ENCODE peak calls at places on chromosome 9, in eight cellular contexts. C is IMR-90, R is mammary epithelial cell, D is SK-N-SH, M is neural progenitor cell, K is colonic mucosa, P is trophoblast cell, O is K562. U is an unnamed sample.

GRCh38 chr9:107276966-107277710 is 5.9 kb upstream of the RAD23B start:
- DNase-seq in C (peak), M (no peak), K (no peak), R (no peak), P (peak), D (no peak), O (no peak), U (no peak)

GRCh38 chr9:89425921-89426388 is 72.0 kb downstream of the SEMA4D start:
- DNase-seq in D (no peak), R (no peak), P (no peak), O (no peak), C (no peak), M (no peak), K (no peak), U (no peak)

GRCh38 chr9:4994166-4994890 is 9.3 kb downstream of the JAK2 start:
- DNase-seq in P (no peak), K (no peak), D (no peak), M (no peak), R (no peak), C (no peak), O (no peak), U (no peak)

GRCh38 chr9:35960029-35960655 is 2.2 kb upstream of the OR2S2 start:
- DNase-seq in M (no peak), C (peak), K (peak), R (no peak), P (no peak), O (no peak), D (no peak), U (peak)

GRCh38 chr9:115668506-115668905 is 485.1 kb upstream of the PAPPA start:
- DNase-seq in P (peak), R (peak), O (no peak), D (no peak), M (no peak), C (peak), K (no peak), U (peak)

GRCh38 chr9:16561121-16561520 is 309.3 kb downstream of the BNC2 start:
- DNase-seq in M (no peak), P (no peak), O (no peak), C (no peak), D (no peak), K (no peak), R (no peak), U (no peak)

GRCh38 chr9:133489253-133490190 is 10.6 kb upstream of the SLC2A6 start:
- DNase-seq in O (no peak), M (no peak), D (no peak), R (no peak), C (peak), K (no peak), P (no peak), U (peak)

GRCh38 chr9:131676431-131676972 is 63.4 kb downstream of the RAPGEF1 start:
- DNase-seq in O (no peak), M (no peak), R (no peak), D (no peak), K (no peak), P (no peak), C (no peak), U (no peak)

GRCh38 chr9:133128152-133128551 is 7.1 kb upstream of the RALGDS start:
- DNase-seq in C (no peak), D (no peak), R (no peak), P (no peak), K (no peak), M (no peak), O (no peak), U (no peak)

GRCh38 chr9:127776195-127776918 is 2.1 kb downstream of the SH2D3C start:
- DNase-seq in C (no peak), M (peak), P (no peak), D (peak), R (no peak), K (peak), O (peak), U (no peak)

GRCh38 chr9:127644428-127644827 is 32.4 kb downstream of the STXBP1 start:
- DNase-seq in M (no peak), C (no peak), D (no peak), O (no peak), R (no peak), K (no peak), P (no peak), U (no peak)

GRCh38 chr9:21316860-21317259 is 11.7 kb upstream of the IFNA5 start:
- DNase-seq in R (peak), D (no peak), M (no peak), C (no peak), K (no peak), O (no peak), P (no peak), U (no peak)

GRCh38 chr9:91192379-91192775 is 169.3 kb downstream of the AUH start:
- DNase-seq in O (no peak), K (no peak), D (no peak), R (no peak), M (no peak), C (peak), P (no peak), U (peak)

GRCh38 chr9:127149010-127149409 is 26.6 kb upstream of the ANGPTL2 start:
- DNase-seq in C (no peak), M (no peak), P (no peak), R (no peak), K (no peak), D (no peak), O (no peak), U (no peak)

GRCh38 chr9:21831841-21832509 is 29.5 kb downstream of the MTAP start:
- DNase-seq in C (peak), M (no peak), O (no peak), R (peak), P (peak), K (no peak), D (no peak), U (peak)

GRCh38 chr9:304519-305185 is 90.0 kb downstream of the DOCK8 start:
- DNase-seq in R (peak), C (no peak), K (no peak), P (peak), M (no peak), D (no peak), O (no peak), U (no peak)

GRCh38 chr9:107513464-107514092 is 24.0 kb upstream of the KLF4 start:
- DNase-seq in P (no peak), K (no peak), R (no peak), O (no peak), C (no peak), M (no peak), D (no peak), U (no peak)

GRCh38 chr9:133844876-133845658 is 106.9 kb upstream of the SARDH start:
- DNase-seq in M (no peak), R (no peak), P (no peak), D (peak), C (peak), O (no peak), K (peak), U (peak)

DNA sequence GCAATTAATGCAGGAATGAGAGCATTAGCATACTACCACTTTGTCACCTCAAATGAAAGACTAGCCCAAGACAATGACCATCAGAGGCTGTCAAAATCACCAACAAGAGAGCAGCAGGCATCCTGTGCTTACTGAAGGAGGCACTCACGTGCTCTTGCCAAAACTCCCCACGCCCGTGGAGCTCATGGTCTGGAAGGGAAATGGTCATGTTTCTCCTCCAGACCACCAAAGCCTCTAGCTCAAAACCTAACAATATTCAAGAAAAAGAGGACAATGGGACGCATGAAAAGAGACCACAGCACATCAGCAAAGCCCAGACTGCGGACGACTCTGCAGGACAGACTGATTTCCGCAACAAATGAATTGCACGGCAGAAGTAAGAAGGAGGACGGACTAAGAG is 12.8 kb downstream of the AKNA start:
- DNase-seq in K (no peak), P (no peak), M (no peak), D (no peak), C (no peak), O (no peak), R (no peak), U (no peak)
- H3K9ac ChIP-seq in K (no peak), P (no peak), M (no peak), D (no peak), C (no peak), O (no peak), R (no peak), U (no peak)

DNA sequence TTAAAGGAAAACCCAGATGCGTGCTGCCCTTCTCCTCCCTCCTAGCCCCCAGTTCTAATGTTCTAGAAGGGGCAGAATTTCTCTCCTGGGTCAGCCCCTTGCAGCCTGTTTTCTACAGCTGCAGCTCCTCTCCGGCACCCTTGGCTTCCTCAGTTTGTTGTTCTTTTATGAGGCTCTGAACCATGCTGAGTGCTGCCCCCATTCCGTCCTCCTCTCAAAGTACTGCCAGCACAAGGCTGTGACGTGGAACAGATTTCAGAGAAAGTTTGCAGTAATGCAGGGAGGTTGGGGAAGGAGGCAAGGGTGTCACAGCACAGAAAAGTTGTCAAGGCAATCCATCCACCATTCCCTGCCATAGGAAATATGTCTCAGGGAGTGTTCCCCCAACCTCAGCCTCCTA is 63.3 kb downstream of the RGS3 start:
- DNase-seq in R (no peak), K (no peak), P (no peak), C (peak), M (no peak), O (no peak), D (no peak), U (peak)
- H3K27ac ChIP-seq in R (no peak), K (peak), P (no peak), C (no peak), M (no peak), O (no peak), D (no peak), U (no peak)

DNA sequence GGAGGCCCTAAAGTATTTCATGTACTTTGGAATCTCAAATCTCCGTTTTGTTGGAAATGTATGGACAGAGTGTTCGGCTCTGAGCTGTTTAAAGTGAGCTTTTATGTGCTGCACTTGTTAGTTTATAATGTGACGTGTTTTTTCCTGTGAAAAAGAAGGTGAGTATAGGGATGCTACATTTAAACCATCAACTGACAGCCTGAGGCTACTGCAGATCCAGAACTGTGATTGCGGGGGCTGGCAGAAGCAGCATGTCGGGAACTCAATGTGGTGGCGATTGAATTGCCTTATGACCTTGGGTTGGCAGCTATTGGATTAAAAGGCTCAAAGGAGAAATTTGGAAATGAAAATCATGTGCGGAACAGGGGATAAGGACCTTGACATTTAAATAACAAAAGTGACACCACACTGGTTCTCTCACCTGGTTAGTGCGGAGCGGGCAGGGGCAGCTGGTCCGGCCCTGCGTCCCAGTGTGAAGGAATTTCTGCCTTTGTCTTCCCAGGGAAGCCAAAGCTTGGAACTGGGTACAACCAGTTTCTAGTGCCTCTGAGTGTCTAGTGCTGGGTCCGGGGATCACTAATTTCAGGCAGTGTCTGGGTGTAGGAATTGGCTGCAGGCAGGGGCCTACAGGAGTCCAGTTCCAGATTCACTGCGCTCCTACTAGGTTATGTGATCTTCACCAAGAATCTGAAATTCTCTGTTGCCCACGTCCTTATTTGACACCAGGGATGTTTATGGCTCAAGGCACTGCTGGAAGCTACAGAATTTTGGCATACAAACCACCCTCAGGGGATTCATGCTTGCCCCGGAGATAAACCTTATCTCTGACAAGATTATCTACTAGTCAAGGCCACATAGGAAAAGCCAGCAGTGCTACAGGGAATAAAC is 120.7 kb upstream of the ERCC6L2 start:
- DNase-seq in K (no peak), R (no peak), M (peak), O (no peak), C (no peak), D (peak), P (peak), U (no peak)
- H3K4me3 ChIP-seq in K (no peak), R (no peak), M (no peak), O (no peak), C (no peak), D (no peak), P (no peak), U (no peak)

GRCh38 chr9:77177894-77178794 is 810 bp downstream of the VPS13A start:
- DNase-seq in P (peak), M (peak), O (peak), C (peak), D (peak), K (peak), R (peak), U (peak)
- H3K9ac ChIP-seq in P (peak), M (peak), O (peak), C (peak), D (peak), K (peak), R (peak), U (peak)

DNA sequence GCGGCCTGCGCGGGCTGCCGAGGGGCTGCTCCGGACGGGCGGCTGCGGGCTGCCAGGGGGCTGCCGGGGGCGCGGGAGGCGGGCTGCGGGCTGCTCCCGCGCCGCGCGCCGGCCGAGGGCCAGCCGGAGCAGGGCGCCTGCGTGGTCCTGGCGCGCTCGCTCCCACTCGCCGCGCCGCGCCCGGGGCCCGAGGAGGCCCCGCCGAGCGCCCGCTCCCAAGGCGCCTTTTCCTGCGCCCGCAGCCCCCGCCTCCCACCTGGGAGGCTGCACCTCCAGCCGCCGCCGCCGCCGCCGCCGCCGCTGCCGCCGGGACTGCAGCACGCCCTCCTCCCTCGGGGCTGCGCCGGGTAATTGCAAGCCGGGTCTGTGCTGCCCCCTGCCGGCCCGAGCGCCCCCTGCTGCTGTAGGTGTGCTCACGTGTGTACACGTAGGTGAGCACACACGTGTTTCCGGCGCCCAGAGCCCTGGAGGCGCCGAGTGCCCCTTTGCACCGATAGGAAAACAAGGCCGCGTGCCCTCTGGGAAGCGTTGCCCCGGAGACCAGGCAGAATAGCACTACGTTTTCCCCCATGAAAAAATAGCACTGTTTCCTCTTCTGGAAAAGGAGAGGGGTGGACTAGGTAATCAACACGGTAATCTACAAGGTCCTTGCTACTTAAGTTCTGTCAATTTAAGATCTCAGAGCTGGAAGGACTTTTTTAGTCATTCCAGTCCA is at the start of gene EPB41L4B:
- DNase-seq in O (peak), M (peak), C (peak), K (peak), P (peak), D (peak), R (peak), U (peak)
- H3K27ac ChIP-seq in O (no peak), M (no peak), C (no peak), K (peak), P (peak), D (no peak), R (peak), U (no peak)

GRCh38 chr9:69377291-69377690 is 52.3 kb downstream of the ENTREP1 start:
- DNase-seq in C (no peak), O (no peak), M (no peak), P (no peak), D (no peak), K (no peak), R (no peak), U (no peak)

GRCh38 chr9:69380811-69381210 is 55.8 kb downstream of the ENTREP1 start:
- DNase-seq in P (peak), O (no peak), M (no peak), K (no peak), C (peak), R (no peak), D (no peak), U (peak)

GRCh38 chr9:69380301-69380700 is 55.3 kb downstream of the ENTREP1 start:
- DNase-seq in D (no peak), P (no peak), K (no peak), O (no peak), M (no peak), C (no peak), R (no peak), U (no peak)

GRCh38 chr9:69379250-69379982 is 54.4 kb downstream of the ENTREP1 start:
- DNase-seq in P (peak), C (peak), M (no peak), R (peak), O (no peak), D (no peak), K (no peak), U (peak)

GRCh38 chr9:69376651-69377050 is 51.6 kb downstream of the ENTREP1 start:
- DNase-seq in C (peak), M (no peak), P (peak), D (no peak), K (no peak), R (peak), O (no peak), U (peak)
- H3K4me3 ChIP-seq in C (no peak), M (no peak), P (no peak), D (no peak), K (no peak), R (no peak), O (no peak), U (no peak)

GRCh38 chr9:114347675-114348074 is 18.0 kb downstream of the ORM2 start:
- DNase-seq in R (no peak), D (no peak), O (no peak), C (no peak), M (no peak), P (no peak), K (no peak), U (no peak)

GRCh38 chr9:114349713-114350480 is 20.2 kb downstream of the ORM2 start:
- DNase-seq in D (no peak), O (no peak), C (no peak), R (no peak), M (no peak), K (no peak), P (no peak), U (no peak)

GRCh38 chr9:114348261-114348905 is 18.7 kb downstream of the ORM2 start:
- DNase-seq in C (no peak), O (no peak), P (no peak), D (no peak), K (no peak), M (no peak), R (no peak), U (no peak)

GRCh38 chr9:114350636-114351396 is 21.1 kb downstream of the ORM2 start:
- DNase-seq in C (no peak), M (no peak), K (no peak), P (no peak), R (no peak), D (no peak), O (no peak), U (no peak)

GRCh38 chr9:114348906-114349482 is 19.3 kb downstream of the ORM2 start:
- DNase-seq in C (peak), M (peak), O (peak), K (peak), P (peak), R (peak), D (no peak), U (peak)
- H3K9ac ChIP-seq in C (no peak), M (no peak), O (peak), K (no peak), P (no peak), R (no peak), D (peak), U (no peak)

GRCh38 chr9:136117291-136118060 is 1.2 kb downstream of the TMEM250 start:
- DNase-seq in R (no peak), K (peak), M (no peak), O (no peak), P (peak), C (no peak), D (peak), U (no peak)

GRCh38 chr9:136120119-136120393 is 1.4 kb upstream of the TMEM250 start:
- DNase-seq in P (peak), K (peak), D (no peak), R (no peak), O (peak), C (no peak), M (no peak), U (no peak)

GRCh38 chr9:136119259-136120118 is 814 bp upstream of the TMEM250 start:
- DNase-seq in O (peak), D (peak), R (peak), P (peak), C (peak), K (peak), M (peak), U (no peak)

GRCh38 chr9:136118061-136118366 is 661 bp downstream of the TMEM250 start:
- DNase-seq in K (no peak), C (no peak), M (peak), D (no peak), P (peak), R (no peak), O (no peak), U (no peak)

DNA sequence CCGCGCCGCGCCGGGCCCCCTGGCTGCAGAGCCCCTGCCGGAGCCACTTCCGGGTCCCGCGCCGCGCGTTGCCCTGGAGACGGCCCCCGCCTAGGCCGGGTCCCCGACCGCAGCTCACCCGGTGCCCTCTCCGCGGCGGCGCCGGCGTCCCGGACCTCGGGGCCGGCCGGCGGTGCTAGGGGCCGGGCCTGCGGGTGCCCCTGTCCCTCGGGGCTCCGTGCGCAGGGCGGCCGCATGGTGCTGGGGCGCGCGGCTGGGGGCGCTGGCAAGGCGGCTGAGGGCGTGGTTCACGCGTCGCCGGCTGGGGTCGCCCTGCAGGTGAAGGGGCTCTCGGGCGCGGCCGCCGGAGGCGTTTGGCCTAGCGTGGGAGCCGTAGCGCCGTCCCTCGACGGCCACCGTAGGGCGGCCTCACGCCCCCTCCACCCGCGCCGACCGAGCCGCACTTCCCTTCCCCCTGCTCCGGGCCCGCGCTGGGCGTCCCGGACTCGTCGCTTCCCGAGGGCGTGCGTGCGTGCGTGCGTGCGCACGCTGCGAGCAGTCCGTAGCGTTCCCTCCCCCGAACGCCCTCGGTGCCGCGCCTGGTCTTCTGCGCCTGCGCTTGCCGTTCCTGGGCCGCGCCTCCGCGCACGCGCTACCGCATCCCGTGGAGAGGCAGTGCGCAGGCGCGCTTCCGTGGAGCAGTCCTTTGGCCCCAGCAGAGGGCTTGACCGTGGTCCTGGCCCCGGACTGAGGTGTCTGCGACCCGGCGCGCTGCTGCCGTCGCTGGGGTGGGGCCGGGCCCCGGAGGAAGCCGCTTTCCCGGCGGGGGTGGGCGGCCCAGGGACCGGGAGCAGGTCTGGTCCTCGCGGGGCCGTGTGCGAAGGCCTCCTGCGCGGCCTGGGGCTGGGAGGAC is at the start of gene TMEM250:
- DNase-seq in O (peak), P (peak), M (peak), D (peak), C (peak), R (peak), K (peak), U (peak)
- H3K27ac ChIP-seq in O (peak), P (peak), M (peak), D (peak), C (peak), R (peak), K (peak), U (peak)

U was measured in fibroblast of lung.